ENCODE peak calls at places on chromosomes 7 and 10, in nine cellular contexts. F is H1, T is transverse colon, A is A549, X is upper lobe of left lung, B is esophagus muscularis mucosa, I is HepG2, Y is sigmoid colon, E is tibial nerve. V is an unnamed sample.

GRCh38 chr7:2038876-2039728 is 193.6 kb downstream of the MAD1L1 start:
- DNase-seq in Y (peak; percentile 20), A (no peak), I (no peak), X (no peak), F (no peak), B (no peak), T (no peak), E (no peak), V (no peak)

GRCh38 chr10:75431180-75432111 is at the start of gene LRMDA:
- DNase-seq in E (peak; percentile 41), B (no peak), A (peak; percentile 22), F (no peak), Y (peak; percentile 79), I (peak; percentile 83), T (peak; percentile 42), X (peak; percentile 69), V (peak; percentile 74)

GRCh38 chr7:2937701-2938513 is 93.8 kb upstream of the GNA12 start:
- DNase-seq in I (no peak), A (no peak), Y (peak; percentile 38), F (no peak), T (no peak), B (no peak), E (no peak), X (peak; percentile 16), V (peak; percentile 6)

GRCh38 chr7:102044984-102045673 is 227.7 kb downstream of the CUX1 start:
- DNase-seq in T (no peak), A (no peak), F (no peak), B (no peak), Y (peak; percentile 79), X (no peak), E (peak; percentile 51), I (no peak), V (peak; percentile 47)

GRCh38 chr10:99633832-99634231 is 13.6 kb upstream of the SLC25A28 start:
- DNase-seq in A (no peak), Y (no peak), B (no peak), E (no peak), T (no peak), F (no peak), I (no peak), X (no peak), V (no peak)

GRCh38 chr7:3215624-3216585 is 85.1 kb upstream of the SDK1 start:
- DNase-seq in F (no peak), A (no peak), B (peak; percentile 81), I (no peak), T (no peak), Y (no peak), E (no peak), X (no peak), V (no peak)

GRCh38 chr10:96259150-96259549 is 12.2 kb downstream of the BLNK start:
- DNase-seq in Y (no peak), A (no peak), T (no peak), I (no peak), B (no peak), X (no peak), E (no peak), F (no peak), V (no peak)

GRCh38 chr10:98390406-98390805 is 24.6 kb downstream of the PYROXD2 start:
- DNase-seq in B (no peak), X (no peak), F (no peak), Y (no peak), A (no peak), T (no peak), I (no peak), E (no peak), V (no peak)

GRCh38 chr10:114426476-114426875 is 22.2 kb upstream of the AFAP1L2 start:
- DNase-seq in I (no peak), Y (no peak), B (no peak), F (no peak), T (no peak), E (no peak), A (no peak), X (no peak), V (no peak)

GRCh38 chr7:90594791-90595317 is 1.3 kb upstream of the CDK14 start:
- DNase-seq in A (no peak), X (peak; percentile 65), B (no peak), T (no peak), F (peak; percentile 63), E (peak; percentile 52), Y (peak; percentile 77), I (no peak), V (no peak)

GRCh38 chr7:114086906-114087651 is 168.3 kb upstream of the PPP1R3A start:
- DNase-seq in T (peak; percentile 42), B (no peak), Y (peak; percentile 69), A (no peak), X (peak; percentile 47), I (no peak), E (peak; percentile 30), F (no peak), V (peak; percentile 52)

GRCh38 chr10:60384708-60385398 is 4.8 kb downstream of the ANK3 start:
- DNase-seq in F (no peak), T (no peak), E (no peak), X (no peak), I (no peak), Y (no peak), B (no peak), A (peak; percentile 74), V (no peak)

GRCh38 chr7:30612658-30613265 is 18.1 kb downstream of the GARS1 start:
- DNase-seq in B (no peak), E (no peak), X (no peak), A (no peak), F (no peak), Y (no peak), T (no peak), I (no peak), V (no peak)

GRCh38 chr10:62335326-62335725 is 38.8 kb upstream of the ZNF365 start:
- DNase-seq in B (no peak), Y (no peak), E (no peak), T (no peak), X (no peak), F (no peak), A (no peak), I (no peak), V (no peak)

GRCh38 chr7:156988605-156989185 is 21.8 kb downstream of the MNX1 start:
- DNase-seq in A (no peak), X (no peak), E (no peak), B (no peak), Y (no peak), I (peak; percentile 94), T (no peak), F (no peak), V (no peak)

GRCh38 chr7:78172138-78172887 is 373.7 kb downstream of the PHTF2 start:
- DNase-seq in I (no peak), T (no peak), X (no peak), A (no peak), Y (no peak), F (no peak), B (no peak), E (no peak), V (no peak)

GRCh38 chr10:69123306-69123746 is 652 bp upstream of the VPS26A start:
- DNase-seq in E (peak; percentile 31), X (peak; percentile 52), A (peak; percentile 77), T (peak; percentile 65), Y (no peak), B (no peak), I (peak; percentile 31), F (no peak), V (no peak)

GRCh38 chr10:98258683-98259454 is 9.1 kb downstream of the LOXL4 start:
- DNase-seq in Y (no peak), X (no peak), T (no peak), A (no peak), E (no peak), B (peak; percentile 57), I (no peak), F (no peak), V (no peak)

GRCh38 chr10:126895214-126895781 is 9.9 kb upstream of the DOCK1 start:
- DNase-seq in I (peak; percentile 53), Y (no peak), B (no peak), F (no peak), E (no peak), A (no peak), T (no peak), X (no peak), V (no peak)

DNA sequence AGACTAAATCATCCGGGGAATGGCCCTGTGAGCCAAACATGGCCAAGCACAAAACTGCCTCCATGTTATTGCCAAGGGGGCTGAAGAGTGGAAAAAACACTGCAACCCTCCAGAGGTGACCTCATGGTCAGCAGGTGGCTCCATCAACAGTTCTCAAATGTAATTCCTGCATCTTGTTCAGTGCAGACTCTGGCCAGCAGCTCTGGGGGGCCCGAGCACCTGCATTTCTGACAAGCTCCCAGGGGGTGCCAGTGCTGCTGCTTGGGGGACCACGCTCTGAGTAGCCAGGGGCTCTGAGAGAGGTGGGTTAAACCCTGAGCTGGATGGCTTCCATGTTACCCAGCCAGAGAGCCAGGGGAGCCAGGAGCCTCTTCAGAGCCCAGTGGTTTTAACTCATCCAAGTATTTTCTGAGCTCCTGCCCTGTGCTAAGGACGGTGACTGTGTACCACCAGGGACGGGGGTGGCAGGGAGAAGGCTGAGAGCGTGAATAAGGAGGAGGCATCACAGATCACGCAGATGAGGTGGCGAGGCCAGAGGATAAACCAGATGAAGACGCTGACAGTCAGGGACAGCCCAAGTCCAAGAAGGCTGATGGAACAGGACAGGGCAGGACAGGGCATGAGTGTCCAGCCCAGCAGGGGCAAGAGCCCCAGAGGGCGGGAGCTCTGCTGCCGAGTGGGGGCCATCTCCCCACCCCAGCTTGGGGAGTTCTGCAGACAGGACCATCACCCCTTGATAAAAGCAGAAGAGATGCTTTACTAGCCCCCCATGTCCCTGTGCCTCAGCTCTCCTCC is 52.9 kb downstream of the CLEC2L start:
- DNase-seq in I (no peak), Y (no peak), A (no peak), X (no peak), T (no peak), B (no peak), F (no peak), E (no peak), V (no peak)
- H3K4me3 ChIP-seq in I (no peak overlapping the region), Y (no peak overlapping the region), A (no peak overlapping the region), X (no peak overlapping the region), T (no peak overlapping the region), B (no peak overlapping the region), F (no peak overlapping the region), E (no peak overlapping the region), V (no peak overlapping the region)

GRCh38 chr7:41134242-41134872 is 568.5 kb downstream of the INHBA start:
- DNase-seq in E (no peak), A (no peak), Y (no peak), T (no peak), X (no peak), F (no peak), B (no peak), I (no peak), V (no peak)
- TF ChIP-seq EP300 in E (no peak), A (no peak), Y (no peak), T (no peak), X (no peak), F (no peak), B (no peak), I (no peak), V (no peak)

DNA sequence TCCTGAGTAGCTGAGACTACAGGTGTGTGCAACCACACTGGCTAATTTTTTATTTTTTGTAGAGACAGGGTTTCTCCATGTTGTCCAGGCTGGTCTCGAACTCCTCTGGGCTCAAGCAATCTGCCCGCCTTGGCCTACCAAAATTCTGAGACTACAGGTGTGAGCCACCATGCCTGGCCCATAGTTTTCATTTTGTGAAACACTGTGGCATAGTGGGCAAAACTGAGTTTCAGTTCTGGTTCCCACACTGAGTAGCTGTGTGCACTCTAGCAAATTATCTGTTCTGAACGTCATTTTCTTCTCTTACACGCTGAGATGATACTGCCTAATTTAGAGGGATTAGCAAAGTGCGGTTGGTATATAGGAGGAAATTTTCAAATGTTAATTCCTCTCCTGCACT is 13.5 kb downstream of the ATP5MK start:
- DNase-seq in F (no peak), X (no peak), I (no peak), T (no peak), E (no peak), A (no peak), B (no peak), Y (no peak), V (no peak)
- H3K4me3 ChIP-seq in F (no peak overlapping the region), X (no peak overlapping the region), I (no peak overlapping the region), T (no peak overlapping the region), E (no peak overlapping the region), A (no peak overlapping the region), B (no peak overlapping the region), Y (no peak overlapping the region), V (no peak overlapping the region)

GRCh38 chr7:83339927-83340326 is 177.2 kb upstream of the PCLO start:
- DNase-seq in E (no peak), A (no peak), B (no peak), F (no peak), X (no peak), T (no peak), Y (no peak), I (no peak), V (no peak)
- TF ChIP-seq EP300 in E (no peak), A (no peak), B (no peak), F (no peak), X (no peak), T (no peak), Y (no peak), I (no peak), V (no peak)